ENCODE peak calls at places on chromosomes 12 and 14, in seven cellular contexts. Q, A, I, W, G, T and C are unnamed samples.
A peak's percentile ranks its signal among the peaks of the same experiment; 100 is the strongest.

GRCh38 chr14:55333785-55334485 is 62.7 kb downstream of the FBXO34 start:
- DNase-seq in W (no peak), A (peak; percentile 81), T (no peak), G (no peak), I (no peak), Q (no peak), C (no peak)

GRCh38 chr14:102751088-102751487 is 26.2 kb upstream of the TRAF3 start:
- DNase-seq in Q (no peak), A (no peak), I (no peak), G (no peak), W (no peak), T (no peak), C (no peak)

GRCh38 chr12:18653465-18653864 is 84.3 kb downstream of the PLCZ1 start:
- DNase-seq in T (no peak), A (no peak), I (no peak), G (no peak), Q (no peak), W (no peak), C (no peak)

GRCh38 chr12:101823891-101824290 is 6.9 kb downstream of the GNPTAB start:
- DNase-seq in T (peak; percentile 66), I (peak; percentile 63), A (no peak), W (peak; percentile 36), Q (peak; percentile 86), G (peak; percentile 33), C (peak; percentile 33)

GRCh38 chr14:76311410-76311758 is 64.6 kb upstream of the ESRRB start:
- DNase-seq in W (no peak), G (no peak), Q (no peak), T (no peak), I (no peak), A (no peak), C (no peak)

GRCh38 chr12:92403210-92404175 is 257.8 kb upstream of the BTG1 start:
- DNase-seq in G (no peak), I (no peak), T (no peak), A (no peak), W (no peak), Q (peak; percentile 95), C (no peak)

GRCh38 chr12:131830335-131831020 is 2.3 kb downstream of the MMP17 start:
- DNase-seq in I (peak; percentile 86), A (peak; percentile 77), G (peak; percentile 23), W (peak; percentile 71), Q (peak; percentile 90), T (peak; percentile 79), C (peak; percentile 69)

GRCh38 chr14:67962215-67962644 is 142.7 kb downstream of the RAD51B start:
- DNase-seq in T (no peak), G (no peak), I (no peak), Q (no peak), W (peak; percentile 54), A (no peak), C (no peak)

GRCh38 chr12:121915841-121916321 is 2.5 kb upstream of the CFAP251 start:
- DNase-seq in T (no peak), I (no peak), G (no peak), W (no peak), Q (no peak), A (peak; percentile 68), C (no peak)

GRCh38 chr12:121916719-121917118 is 1.7 kb upstream of the CFAP251 start:
- DNase-seq in G (no peak), I (peak; percentile 62), W (peak; percentile 10), T (no peak), A (peak; percentile 67), Q (no peak), C (no peak)

GRCh38 chr12:121917950-121918678 is at the start of gene CFAP251:
- DNase-seq in W (peak; percentile 99), I (no peak), Q (no peak), A (peak; percentile 58), T (peak; percentile 99), G (peak; percentile 85), C (peak; percentile 83)

GRCh38 chr12:121921106-121921505 is 2.7 kb downstream of the CFAP251 start:
- DNase-seq in I (no peak), A (no peak), G (no peak), T (no peak), W (no peak), Q (no peak), C (no peak)

DNA sequence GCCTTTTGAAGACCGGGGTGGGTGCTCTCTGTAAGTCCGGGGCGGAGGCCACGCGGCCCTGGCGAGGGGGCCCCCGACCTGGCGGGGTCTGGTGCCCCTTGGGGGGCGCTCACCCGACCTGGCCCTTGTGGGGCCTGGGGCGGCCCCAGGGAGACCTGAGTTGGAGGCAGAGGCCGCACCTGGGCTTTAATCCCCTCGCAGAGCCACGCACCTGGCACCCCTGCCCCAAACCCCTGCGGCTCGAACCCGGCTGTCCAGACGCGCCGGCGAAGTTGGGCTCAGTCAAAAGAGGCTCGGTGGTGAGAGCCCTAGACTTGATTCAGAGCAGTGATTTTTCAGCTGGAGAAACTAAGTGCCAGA is 267 bp downstream of the CFAP251 start:
- DNase-seq in T (no peak), A (no peak), I (no peak), Q (no peak), G (no peak), W (no peak), C (no peak)
- H3K4me3 ChIP-seq in T (no peak overlapping the region), A (no peak overlapping the region), I (no peak overlapping the region), Q (no peak overlapping the region), G (peak overlapping the region; percentile 52), W (peak overlapping the region; percentile 1), C (peak overlapping the region; percentile 28)

DNA sequence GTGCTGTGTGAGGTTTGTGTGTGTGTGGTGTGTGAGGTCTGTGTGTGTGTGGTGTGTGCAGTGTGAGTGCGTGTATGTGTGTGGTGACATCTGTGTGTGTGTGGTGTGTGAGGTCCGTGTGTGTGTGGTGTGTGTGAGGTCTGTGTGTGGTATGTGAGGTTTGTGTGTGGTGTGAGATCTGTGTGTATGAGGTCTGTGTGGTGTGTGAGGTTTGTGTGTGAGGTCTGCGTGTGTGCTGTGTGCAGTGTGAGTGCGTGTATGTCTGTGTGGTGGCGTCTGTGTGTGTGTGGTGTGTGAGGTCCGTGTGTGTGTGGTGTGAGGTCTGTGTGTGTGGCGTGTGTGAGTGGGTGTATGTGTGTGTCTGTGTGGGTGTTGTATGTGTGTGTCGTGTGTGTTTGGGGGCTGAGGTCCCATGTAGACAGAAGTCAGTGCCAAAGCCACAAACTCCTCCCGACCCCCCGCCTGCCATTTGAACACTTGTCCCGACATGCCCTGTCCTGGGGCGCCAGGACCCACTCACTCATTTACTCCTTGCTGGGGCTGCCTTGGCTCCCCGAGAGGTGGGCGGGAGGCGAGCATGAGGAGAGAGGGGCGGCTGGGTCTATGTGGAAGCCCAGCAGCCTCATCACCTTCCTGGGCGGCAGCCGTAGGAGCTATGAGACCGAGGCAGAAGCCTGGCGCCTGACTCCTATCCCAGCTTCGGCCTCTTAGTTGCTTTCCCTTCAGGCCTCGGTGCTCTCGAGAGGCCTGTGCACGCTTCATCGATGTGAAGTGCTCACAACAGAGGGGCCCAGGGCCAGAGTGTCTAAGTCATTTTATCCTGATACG is 20.5 kb downstream of the RILPL1 start:
- DNase-seq in I (no peak), G (no peak), W (no peak), Q (no peak), T (no peak), A (no peak), C (no peak)
- H3K27ac ChIP-seq in I (peak overlapping the region; percentile 67), G (peak overlapping the region; percentile 42), W (no peak overlapping the region), Q (no peak overlapping the region), T (no peak overlapping the region), A (no peak overlapping the region), C (no peak overlapping the region)

GRCh38 chr14:35858521-35859209 is 32.5 kb downstream of the BRMS1L start:
- DNase-seq in G (no peak), W (no peak), A (peak; percentile 70), T (no peak), Q (no peak), I (no peak), C (no peak)

GRCh38 chr14:35853225-35853624 is 27.1 kb downstream of the BRMS1L start:
- DNase-seq in A (no peak), Q (no peak), I (no peak), W (no peak), G (no peak), T (no peak), C (no peak)

GRCh38 chr14:35855886-35856481 is 29.8 kb downstream of the BRMS1L start:
- DNase-seq in G (no peak), I (no peak), T (no peak), Q (no peak), A (no peak), W (no peak), C (no peak)

GRCh38 chr14:35851823-35852222 is 25.7 kb downstream of the BRMS1L start:
- DNase-seq in A (no peak), G (no peak), Q (no peak), I (no peak), W (no peak), T (no peak), C (no peak)

DNA sequence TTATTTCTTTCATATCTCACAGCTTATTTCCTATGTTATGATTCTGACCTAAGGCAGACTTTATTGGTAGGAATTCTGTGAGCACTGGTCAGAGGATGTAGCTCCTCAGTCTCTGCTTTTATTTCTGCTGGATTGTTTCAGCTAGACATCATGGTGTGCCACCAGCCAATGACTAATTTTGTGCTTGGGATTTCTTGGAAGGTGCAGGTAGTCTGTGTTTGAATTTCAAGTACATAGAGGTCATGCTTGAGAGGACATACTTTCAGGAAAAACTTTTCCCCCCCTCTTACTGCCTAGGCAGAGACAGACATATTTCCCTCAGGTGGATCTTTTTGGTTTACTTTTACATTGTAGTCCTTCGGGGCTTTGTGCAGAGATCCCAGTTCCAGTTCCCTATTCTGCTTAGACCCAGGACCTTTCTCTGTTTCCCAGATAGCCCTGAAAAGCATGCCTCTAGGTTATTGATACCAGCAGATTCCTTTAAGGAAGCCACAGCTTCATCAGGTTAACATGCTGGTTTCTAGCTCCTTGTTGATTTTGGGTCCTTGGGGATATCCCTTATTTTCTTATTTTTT is 28.6 kb downstream of the BRMS1L start:
- DNase-seq in I (no peak), Q (no peak), W (no peak), G (no peak), T (no peak), A (no peak), C (no peak)
- TF ChIP-seq POLR2A in I (no peak), Q (no peak), W (no peak), G (no peak), T (no peak), A (no peak), C (no peak)

DNA sequence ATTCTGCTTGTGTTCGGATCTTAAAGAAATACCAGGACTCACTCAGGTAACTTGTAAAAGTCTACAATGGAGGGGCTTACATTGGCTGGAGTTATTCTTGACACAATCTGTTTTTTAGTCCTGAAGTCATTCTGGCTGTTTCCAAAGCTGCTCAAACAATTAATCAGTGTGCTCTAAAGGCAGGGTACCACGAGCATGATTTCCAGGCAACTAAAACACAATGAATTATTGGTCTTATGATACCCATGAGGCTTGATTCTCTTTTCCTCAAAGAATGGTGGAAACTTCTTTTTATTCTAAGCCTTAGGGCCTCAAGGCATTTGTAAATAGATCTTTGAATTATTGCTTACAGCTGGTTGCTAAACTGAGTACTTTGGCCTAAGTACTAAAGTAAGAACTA is 199.8 kb upstream of the PDZRN4 start:
- DNase-seq in A (no peak), Q (no peak), W (no peak), G (no peak), T (no peak), I (no peak), C (no peak)
- H3K4me3 ChIP-seq in A (no peak overlapping the region), Q (no peak overlapping the region), W (no peak overlapping the region), G (no peak overlapping the region), T (no peak overlapping the region), I (no peak overlapping the region), C (no peak overlapping the region)

DNA sequence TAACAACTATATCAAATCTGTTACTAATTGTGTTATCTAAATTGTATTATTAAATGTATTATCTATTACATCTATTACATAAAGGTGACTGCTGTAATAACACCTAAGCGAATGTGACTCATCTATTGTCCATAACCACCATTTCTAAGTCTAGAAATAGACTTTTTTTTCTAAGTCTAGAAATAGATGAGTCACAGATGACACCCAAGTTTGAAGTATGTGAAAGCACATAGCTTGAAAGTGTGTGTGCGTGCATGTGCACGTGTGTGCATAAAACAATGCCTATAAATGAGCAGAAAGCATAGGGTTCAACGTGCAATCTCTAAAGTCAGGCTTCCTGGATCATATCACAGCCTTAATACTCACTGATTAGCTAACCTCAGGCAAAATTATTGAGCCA is 451.3 kb upstream of the USP15 start:
- DNase-seq in A (no peak), W (no peak), I (no peak), T (no peak), G (no peak), Q (no peak), C (no peak)
- H3K27ac ChIP-seq in A (no peak overlapping the region), W (no peak overlapping the region), I (no peak overlapping the region), T (no peak overlapping the region), G (no peak overlapping the region), Q (no peak overlapping the region), C (no peak overlapping the region)